ENCODE peak calls at places on chromosomes 2 and 18, in seven cellular contexts. Q, B, X, G, V, D and A are unnamed samples.

GRCh38 chr2:51025942-51026574 is 5.9 kb downstream of the NRXN1 start:
- DNase-seq in Q (no peak), B (no peak), X (no peak), G (no peak), V (no peak), D (no peak), A (no peak)

GRCh38 chr2:100820346-100821254 is 661 bp downstream of the NPAS2 start:
- DNase-seq in Q (peak), B (no peak), X (peak), G (no peak), V (no peak), D (no peak), A (peak)

GRCh38 chr2:118738524-118739308 is 108.7 kb downstream of the EN1 start:
- DNase-seq in Q (no peak), B (peak), X (no peak), G (no peak), V (peak), D (peak), A (peak)

GRCh38 chr18:58105206-58105907 is 61.3 kb downstream of the NEDD4L start:
- DNase-seq in Q (no peak), B (no peak), X (no peak), G (no peak), V (no peak), D (no peak), A (no peak)

GRCh38 chr18:67318651-67319050 is 197.9 kb downstream of the DSEL start:
- DNase-seq in Q (no peak), B (no peak), X (no peak), G (no peak), V (peak), D (peak), A (no peak)

GRCh38 chr18:46482831-46483230 is 174.2 kb downstream of the LOXHD1 start:
- DNase-seq in Q (no peak), B (no peak), X (no peak), G (no peak), V (no peak), D (no peak), A (no peak)

GRCh38 chr2:85159589-85159988 is 26.4 kb downstream of the TCF7L1 start:
- DNase-seq in Q (no peak), B (no peak), X (no peak), G (no peak), V (no peak), D (no peak), A (no peak)

GRCh38 chr2:169072163-169072925 is 3.0 kb downstream of the DHRS9 start:
- DNase-seq in Q (no peak), B (no peak), X (no peak), G (no peak), V (no peak), D (no peak), A (no peak)

GRCh38 chr2:1736997-1737480 is 7.3 kb downstream of the PXDN start:
- DNase-seq in Q (no peak), B (no peak), X (no peak), G (no peak), V (peak), D (peak), A (no peak)

GRCh38 chr18:37299471-37300304 is 265.9 kb downstream of the CELF4 start:
- DNase-seq in Q (no peak), B (peak), X (no peak), G (peak), V (peak), D (peak), A (peak)

GRCh38 chr2:21820271-21820670 is 696.5 kb downstream of the TDRD15 start:
- DNase-seq in Q (no peak), B (no peak), X (no peak), G (no peak), V (no peak), D (no peak), A (no peak)
- TF ChIP-seq CTCF in Q (no peak), B (no peak), X (no peak), G (no peak), V (no peak), D (no peak), A (no peak)

GRCh38 chr2:6824962-6825361 is 40.7 kb downstream of the CMPK2 start:
- DNase-seq in Q (no peak), B (no peak), X (no peak), G (no peak), V (peak), D (no peak), A (peak)

GRCh38 chr2:6828299-6828584 is 37.5 kb downstream of the CMPK2 start:
- DNase-seq in Q (no peak), B (no peak), X (no peak), G (no peak), V (no peak), D (no peak), A (peak)

GRCh38 chr2:6827516-6828298 is 38.0 kb downstream of the CMPK2 start:
- DNase-seq in Q (no peak), B (no peak), X (no peak), G (no peak), V (no peak), D (no peak), A (no peak)

GRCh38 chr2:6823111-6823510 is 42.6 kb downstream of the CMPK2 start:
- DNase-seq in Q (no peak), B (no peak), X (no peak), G (no peak), V (peak), D (no peak), A (no peak)

GRCh38 chr2:6826081-6826913 is 39.4 kb downstream of the CMPK2 start:
- DNase-seq in Q (no peak), B (peak), X (peak), G (no peak), V (peak), D (no peak), A (peak)
- TF ChIP-seq CTCF in Q (peak), B (peak), X (peak), G (peak), V (peak), D (peak), A (peak)

GRCh38 chr2:106107509-106108131 is 86.5 kb downstream of the UXS1 start:
- DNase-seq in Q (no peak), B (no peak), X (peak), G (no peak), V (peak), D (no peak), A (peak)
- TF ChIP-seq CTCF in Q (no peak), B (no peak), X (no peak), G (no peak), V (peak), D (peak), A (no peak)

GRCh38 chr2:241182531-241183133 is 5.8 kb upstream of the ANO7 start:
- DNase-seq in Q (no peak), B (no peak), X (no peak), G (no peak), V (no peak), D (no peak), A (no peak)

GRCh38 chr2:241179894-241180293 is 8.6 kb upstream of the ANO7 start:
- DNase-seq in Q (no peak), B (no peak), X (peak), G (no peak), V (no peak), D (no peak), A (no peak)

GRCh38 chr2:241182126-241182525 is 6.4 kb upstream of the ANO7 start:
- DNase-seq in Q (no peak), B (no peak), X (no peak), G (no peak), V (no peak), D (no peak), A (no peak)

GRCh38 chr2:241177935-241178334 is 10.5 kb upstream of the ANO7 start:
- DNase-seq in Q (no peak), B (no peak), X (no peak), G (no peak), V (no peak), D (no peak), A (no peak)

DNA sequence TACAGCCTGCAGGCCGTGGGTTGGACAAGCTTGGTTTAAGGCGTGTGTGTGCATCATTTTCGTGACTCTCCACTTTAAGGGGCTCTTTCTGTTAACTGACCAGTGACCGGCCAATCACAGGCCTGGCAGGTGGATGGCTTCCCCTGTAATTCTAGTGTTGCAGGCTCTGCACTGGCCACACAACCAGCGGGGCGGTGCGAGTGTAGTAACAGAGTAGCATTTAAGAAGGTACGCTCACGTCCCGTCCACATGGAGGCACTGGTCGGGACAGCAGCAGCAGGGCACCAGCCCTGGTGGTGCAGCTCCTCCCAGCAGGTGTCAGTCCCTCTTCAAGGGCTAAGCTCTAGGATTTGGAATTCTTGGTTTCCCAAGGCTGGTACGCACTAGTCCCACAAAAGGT is 8.0 kb upstream of the ANO7 start:
- DNase-seq in Q (no peak), B (no peak), X (no peak), G (no peak), V (no peak), D (no peak), A (no peak)
- TF ChIP-seq CTCF in Q (no peak), B (no peak), X (no peak), G (no peak), V (no peak), D (no peak), A (no peak)

DNA sequence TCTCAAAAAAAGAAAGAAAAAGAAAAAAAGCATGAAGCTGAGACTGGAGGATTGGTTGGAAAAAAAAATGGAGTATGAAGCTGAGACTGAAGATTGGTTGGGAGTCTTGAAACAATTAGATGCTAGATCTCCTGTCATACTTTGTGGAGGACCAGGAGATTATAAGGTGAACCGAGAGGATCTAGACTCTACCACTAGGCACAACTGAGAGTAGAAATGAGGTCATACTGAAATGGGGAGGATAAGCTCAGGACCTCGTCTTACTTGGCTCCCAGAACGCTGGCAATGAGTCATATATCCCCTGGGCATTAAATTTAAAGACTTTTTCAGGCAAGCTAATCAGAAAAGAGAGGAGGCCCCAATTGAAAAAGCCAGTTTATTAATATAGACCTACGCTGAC is 3.3 kb upstream of the ORC2 start:
- DNase-seq in Q (no peak), B (peak), X (no peak), G (no peak), V (peak), D (peak), A (peak)
- TF ChIP-seq CTCF in Q (no peak), B (no peak), X (no peak), G (no peak), V (peak), D (no peak), A (no peak)